ENCODE peak calls at places on chromosomes 13 and 19, in four cellular contexts. W, F, P and J are unnamed samples.

GRCh38 chr13:50593228-50593627 is 250.3 kb downstream of the DLEU7 start:
- DNase-seq in W (no peak), F (no peak), P (no peak), J (no peak)

GRCh38 chr19:49430678-49431329 is 5.6 kb downstream of the GFY start:
- DNase-seq in W (peak; percentile 57), F (no peak), P (no peak), J (no peak)

GRCh38 chr19:8148410-8149231 is 771 bp downstream of the FBN3 start:
- DNase-seq in W (peak; percentile 64), F (no peak), P (no peak), J (peak; percentile 93)

GRCh38 chr13:95509521-95510315 is 42.8 kb upstream of the CLDN10 start:
- DNase-seq in W (no peak), F (no peak), P (no peak), J (no peak)

GRCh38 chr19:40559394-40559793 is 17.3 kb upstream of the SHKBP1 start:
- DNase-seq in W (no peak), F (no peak), P (no peak), J (no peak)

GRCh38 chr19:47470447-47471195 is 1.1 kb downstream of the SLC8A2 start:
- DNase-seq in W (no peak), F (no peak), P (no peak), J (no peak)

GRCh38 chr13:110680852-110681251 is 25.1 kb downstream of the CARS2 start:
- DNase-seq in W (peak; percentile 43), F (peak; percentile 41), P (no peak), J (peak; percentile 57)

GRCh38 chr19:13841339-13842293 is 35.3 kb upstream of the NANOS3 start:
- DNase-seq in W (no peak), F (no peak), P (no peak), J (no peak)

GRCh38 chr13:74246398-74246975 is 112.3 kb upstream of the KLF12 start:
- DNase-seq in W (no peak), F (no peak), P (no peak), J (no peak)

GRCh38 chr13:43132228-43132627 is 108.8 kb downstream of the DNAJC15 start:
- DNase-seq in W (no peak), F (peak; percentile 52), P (no peak), J (peak; percentile 41)

GRCh38 chr19:16355293-16356043 is 30.8 kb downstream of the KLF2 start:
- DNase-seq in W (peak; percentile 86), F (no peak), P (no peak), J (no peak)

GRCh38 chr19:48539503-48540096 is 12.4 kb upstream of the SULT2B1 start:
- DNase-seq in W (no peak), F (no peak), P (no peak), J (no peak)

GRCh38 chr13:34076943-34077703 is 259.2 kb downstream of the RFC3 start:
- DNase-seq in W (no peak), F (peak; percentile 16), P (no peak), J (no peak)

GRCh38 chr19:45156231-45156630 is 4.6 kb downstream of the NKPD1 start:
- DNase-seq in W (no peak), F (no peak), P (no peak), J (peak; percentile 44)

GRCh38 chr13:113115363-113116205 is 7.0 kb upstream of the F10 start:
- DNase-seq in W (no peak), F (no peak), P (no peak), J (no peak)

GRCh38 chr19:41746593-41747227 is 8.6 kb upstream of the CEACAM6 start:
- DNase-seq in W (peak; percentile 29), F (peak; percentile 29), P (no peak), J (peak; percentile 67)

GRCh38 chr19:4707322-4707721 is 16.3 kb downstream of the DPP9 start:
- DNase-seq in W (no peak), F (no peak), P (no peak), J (no peak)

GRCh38 chr13:59367467-59367866 is 796.3 kb downstream of the DIAPH3 start:
- DNase-seq in W (no peak), F (no peak), P (no peak), J (no peak)

GRCh38 chr19:17333611-17334413 is 843 bp downstream of the ANO8 start:
- DNase-seq in W (peak; percentile 69), F (no peak), P (peak; percentile 16), J (peak; percentile 61)

GRCh38 chr13:22107549-22107948 is 436.7 kb downstream of the FGF9 start:
- DNase-seq in W (no peak), F (peak; percentile 32), P (no peak), J (no peak)

GRCh38 chr13:113883921-113884804 is 20.3 kb upstream of the GAS6 start:
- DNase-seq in W (no peak), F (no peak), P (no peak), J (no peak)

GRCh38 chr19:33815410-33816340 is 19.0 kb downstream of the KCTD15 start:
- DNase-seq in W (no peak), F (no peak), P (no peak), J (no peak)

GRCh38 chr19:39363909-39364457 is 21.8 kb downstream of the SAMD4B start:
- DNase-seq in W (no peak), F (no peak), P (no peak), J (no peak)

GRCh38 chr19:29841559-29842367 is 30.0 kb downstream of the CCNE1 start:
- DNase-seq in W (peak; percentile 35), F (peak; percentile 91), P (no peak), J (no peak)

GRCh38 chr13:113537909-113538688 is 46.5 kb upstream of the TFDP1 start:
- DNase-seq in W (no peak), F (no peak), P (no peak), J (no peak)

GRCh38 chr13:41007359-41008118 is 11.6 kb downstream of the ELF1 start:
- DNase-seq in W (no peak), F (peak; percentile 48), P (no peak), J (no peak)

GRCh38 chr19:19280561-19280960 is 7.5 kb upstream of the TM6SF2 start:
- DNase-seq in W (no peak), F (no peak), P (no peak), J (no peak)

GRCh38 chr13:32790731-32791130 is 204.5 kb downstream of the PDS5B start:
- DNase-seq in W (no peak), F (peak; percentile 5), P (no peak), J (no peak)

GRCh38 chr19:30074741-30075460 is 132.9 kb downstream of the URI1 start:
- DNase-seq in W (no peak), F (no peak), P (no peak), J (no peak)

GRCh38 chr19:41595258-41595889 is 19.4 kb downstream of the CEACAM21 start:
- DNase-seq in W (peak; percentile 56), F (peak; percentile 61), P (peak; percentile 40), J (peak; percentile 65)

GRCh38 chr19:45403781-45404556 is 900 bp downstream of the PPP1R13L start:
- DNase-seq in W (peak; percentile 78), F (peak; percentile 70), P (no peak), J (peak; percentile 94)

GRCh38 chr19:42051166-42052115 is 18.6 kb downstream of the GRIK5 start:
- DNase-seq in W (no peak), F (no peak), P (no peak), J (no peak)

GRCh38 chr13:20142019-20142926 is 18.6 kb downstream of the GJA3 start:
- DNase-seq in W (no peak), F (no peak), P (no peak), J (peak; percentile 36)

GRCh38 chr13:94263038-94263437 is 216.4 kb downstream of the DCT start:
- DNase-seq in W (no peak), F (peak; percentile 37), P (no peak), J (no peak)

GRCh38 chr13:97212540-97213146 is 9.5 kb upstream of the MBNL2 start:
- DNase-seq in W (no peak), F (no peak), P (no peak), J (peak; percentile 12)

GRCh38 chr13:101211261-101211660 is 205.0 kb downstream of the NALCN start:
- DNase-seq in W (no peak), F (no peak), P (no peak), J (no peak)

GRCh38 chr19:1266818-1267440 is 2.2 kb upstream of the CIRBP start:
- DNase-seq in W (peak; percentile 41), F (no peak), P (no peak), J (peak; percentile 79)

DNA sequence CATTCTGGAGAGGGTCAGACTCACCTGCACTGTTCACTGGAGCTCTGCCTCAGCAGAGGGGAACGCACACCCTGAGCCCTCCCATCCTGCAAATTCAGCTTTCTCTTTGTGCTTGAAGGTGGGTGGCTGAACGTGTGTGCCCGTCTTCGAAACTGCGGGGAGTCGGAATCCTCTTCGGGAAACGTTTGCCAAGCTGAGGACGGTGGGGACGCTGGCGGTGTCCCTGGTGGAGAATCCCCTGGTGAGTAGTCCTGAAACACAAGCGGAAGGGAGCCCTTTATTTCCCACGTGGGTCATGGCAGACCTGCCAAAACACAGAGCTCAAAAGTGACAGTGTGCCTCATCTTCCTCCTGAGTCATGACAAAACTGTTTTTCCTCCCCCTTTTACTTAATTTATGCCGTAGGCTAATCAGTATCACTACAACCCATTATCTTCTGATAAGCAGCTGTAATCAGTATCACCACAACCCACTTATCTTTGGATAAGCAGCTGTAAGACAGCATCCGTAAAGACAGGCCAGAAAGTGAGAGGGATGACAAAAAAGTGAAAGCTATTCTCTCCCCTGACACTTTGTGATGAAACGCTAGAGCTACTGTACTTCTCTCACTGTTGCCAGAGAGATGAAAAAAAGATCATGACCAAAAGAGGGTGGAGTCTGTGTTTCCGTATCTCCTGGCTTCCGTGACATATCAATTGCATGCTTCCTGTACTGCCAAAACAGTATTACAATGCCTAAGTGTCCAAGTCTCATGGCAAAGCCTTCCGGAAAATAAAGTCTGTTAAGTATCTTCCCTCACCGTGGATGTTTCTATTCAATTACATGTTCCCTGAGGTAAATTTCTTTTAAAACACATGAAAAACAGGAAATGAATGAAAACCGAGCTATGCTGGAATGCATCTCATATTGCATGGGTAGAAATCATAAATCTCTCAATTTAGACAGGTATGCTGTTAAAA is 155.5 kb downstream of the TBC1D4 start:
- DNase-seq in W (peak; percentile 41), F (no peak), P (no peak), J (no peak)
- TF ChIP-seq CREM in W (peak; percentile 40), F (no peak), P (no peak), J (no peak)

GRCh38 chr13:98315466-98315865 is 138.4 kb upstream of the RNF113B start:
- DNase-seq in W (no peak), F (no peak), P (no peak), J (no peak)
- TF ChIP-seq CTCF in W (no peak), F (no peak), P (no peak), J (no peak)

GRCh38 chr13:47310376-47310775 is 413.5 kb upstream of the HTR2A start:
- DNase-seq in W (no peak), F (no peak), P (no peak), J (no peak)
- TF ChIP-seq CREM in W (no peak), F (no peak), P (no peak), J (no peak)

GRCh38 chr13:108322206-108322824 is 52.8 kb downstream of the TNFSF13B start:
- DNase-seq in W (peak; percentile 30), F (peak; percentile 23), P (peak; percentile 9), J (no peak)
- TF ChIP-seq CTCF in W (peak; percentile 61), F (peak; percentile 70), P (peak; percentile 77), J (peak; percentile 65)

DNA sequence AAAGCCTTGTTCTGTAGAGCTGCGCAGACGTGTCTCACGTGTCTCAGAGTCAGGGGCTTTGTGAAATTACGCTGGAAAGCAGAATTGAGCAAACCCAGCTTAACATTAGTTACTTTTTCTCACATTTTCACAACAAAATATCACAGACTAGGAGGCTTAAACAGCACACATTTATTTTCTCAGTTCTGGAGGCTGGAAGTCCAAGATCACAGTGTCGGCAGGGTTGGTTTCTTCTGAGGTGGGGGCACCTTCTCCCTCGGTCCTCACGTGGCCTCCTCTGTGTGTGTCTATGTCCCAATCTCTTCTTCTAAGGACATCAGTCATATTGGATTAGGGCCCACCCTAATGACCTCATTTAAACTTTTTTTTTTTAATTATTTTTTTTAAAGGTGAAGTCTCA is 4.7 kb upstream of the EIF3G start:
- DNase-seq in W (no peak), F (no peak), P (no peak), J (no peak)
- TF ChIP-seq CREM in W (no peak), F (no peak), P (no peak), J (no peak)